ENCODE peak calls at places on chromosomes 4 and X, in four cellular contexts. F is HepG2, Z is WTC11, D is K562. X is an unnamed sample.

GRCh38 chrX:38973327-38973726 is 172.1 kb downstream of the MID1IP1 start:
- DNase-seq in F (no peak), Z (no peak), D (no peak), X (no peak)

GRCh38 chr4:138241281-138242075 is 671 bp downstream of the SLC7A11 start:
- DNase-seq in F (no peak), Z (no peak), D (peak; percentile 71), X (peak; percentile 8)

GRCh38 chr4:10164877-10165283 is 48.3 kb upstream of the WDR1 start:
- DNase-seq in F (peak; percentile 14), Z (peak; percentile 61), D (peak; percentile 86), X (peak; percentile 48)

GRCh38 chr4:95764961-95765360 is 74.9 kb upstream of the PDHA2 start:
- DNase-seq in F (no peak), Z (no peak), D (no peak), X (no peak)

GRCh38 chr4:8185930-8186329 is 13.2 kb upstream of the SH3TC1 start:
- DNase-seq in F (no peak), Z (no peak), D (no peak), X (no peak)

GRCh38 chr4:141347738-141348524 is 127.2 kb downstream of the ZNF330 start:
- DNase-seq in F (no peak), Z (no peak), D (no peak), X (no peak)

GRCh38 chrX:102154218-102154860 is 1.4 kb downstream of the BEX5 start:
- DNase-seq in F (no peak), Z (peak; percentile 50), D (no peak), X (peak; percentile 60)

GRCh38 chr4:104064650-104065577 is 345.1 kb upstream of the TACR3 start:
- DNase-seq in F (peak; percentile 39), Z (peak; percentile 59), D (peak; percentile 7), X (peak; percentile 58)

GRCh38 chr4:2436301-2436700 is 17.5 kb downstream of the CFAP99 start:
- DNase-seq in F (no peak), Z (no peak), D (peak; percentile 15), X (no peak)

GRCh38 chr4:30116401-30116800 is 603.8 kb upstream of the PCDH7 start:
- DNase-seq in F (no peak), Z (no peak), D (no peak), X (no peak)

GRCh38 chrX:41003501-41004286 is 81.6 kb upstream of the USP9X start:
- DNase-seq in F (no peak), Z (no peak), D (no peak), X (no peak)

GRCh38 chrX:13334491-13334890 is 14.6 kb upstream of the ATXN3L start:
- DNase-seq in F (no peak), Z (no peak), D (no peak), X (no peak)

GRCh38 chr4:25500626-25501318 is 123.7 kb downstream of the ANAPC4 start:
- DNase-seq in F (no peak), Z (no peak), D (no peak), X (peak; percentile 23)

GRCh38 chr4:126710935-126711334 is 921.8 kb upstream of the INTU start:
- DNase-seq in F (no peak), Z (no peak), D (no peak), X (no peak)

GRCh38 chr4:82358773-82359324 is 14.9 kb downstream of the HNRNPD start:
- DNase-seq in F (no peak), Z (no peak), D (no peak), X (no peak)

GRCh38 chr4:154559141-154559841 is 3.5 kb upstream of the FGB start:
- DNase-seq in F (peak; percentile 87), Z (peak; percentile 17), D (peak; percentile 73), X (peak; percentile 39)

GRCh38 chrX:31543565-31544125 is 471.8 kb upstream of the FTHL17 start:
- DNase-seq in F (no peak), Z (no peak), D (peak; percentile 16), X (no peak)

DNA sequence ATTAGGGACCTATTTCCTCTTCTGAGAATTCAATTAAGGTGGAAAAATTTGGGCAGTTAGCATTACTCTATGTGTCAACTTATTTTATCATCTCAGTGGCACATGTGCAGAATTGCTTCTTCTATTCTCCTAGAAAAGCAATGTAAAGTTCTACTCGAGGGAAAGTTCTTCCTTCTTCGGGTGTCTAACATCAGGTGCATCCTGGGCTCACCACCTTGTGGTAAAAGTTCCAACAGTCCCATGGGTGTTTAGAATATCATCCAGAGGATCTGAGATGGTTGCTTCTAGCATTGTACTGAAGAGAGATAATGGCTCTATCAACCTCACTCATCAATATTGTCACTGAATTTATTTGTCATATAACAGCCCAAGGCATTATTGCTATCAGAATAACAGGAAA is 969.7 kb downstream of the PDHA2 start:
- DNase-seq in F (no peak), Z (no peak), D (no peak), X (no peak)
- TF ChIP-seq SP1 in F (no peak), Z (no peak), D (no peak), X (no peak)

GRCh38 chrX:136125106-136125505 is 22.2 kb upstream of the FHL1 start:
- DNase-seq in F (no peak), Z (no peak), D (no peak), X (no peak)

GRCh38 chrX:136122207-136122606 is 25.1 kb upstream of the FHL1 start:
- DNase-seq in F (no peak), Z (no peak), D (no peak), X (no peak)

GRCh38 chrX:136126371-136126770 is 21.0 kb upstream of the FHL1 start:
- DNase-seq in F (no peak), Z (no peak), D (no peak), X (no peak)

GRCh38 chrX:136126892-136127406 is 20.4 kb upstream of the FHL1 start:
- DNase-seq in F (no peak), Z (no peak), D (no peak), X (no peak)

GRCh38 chrX:136121788-136122187 is 25.5 kb upstream of the FHL1 start:
- DNase-seq in F (no peak), Z (no peak), D (no peak), X (no peak)
- TF ChIP-seq ELF4 in F (no peak), Z (no peak), D (no peak), X (no peak)

DNA sequence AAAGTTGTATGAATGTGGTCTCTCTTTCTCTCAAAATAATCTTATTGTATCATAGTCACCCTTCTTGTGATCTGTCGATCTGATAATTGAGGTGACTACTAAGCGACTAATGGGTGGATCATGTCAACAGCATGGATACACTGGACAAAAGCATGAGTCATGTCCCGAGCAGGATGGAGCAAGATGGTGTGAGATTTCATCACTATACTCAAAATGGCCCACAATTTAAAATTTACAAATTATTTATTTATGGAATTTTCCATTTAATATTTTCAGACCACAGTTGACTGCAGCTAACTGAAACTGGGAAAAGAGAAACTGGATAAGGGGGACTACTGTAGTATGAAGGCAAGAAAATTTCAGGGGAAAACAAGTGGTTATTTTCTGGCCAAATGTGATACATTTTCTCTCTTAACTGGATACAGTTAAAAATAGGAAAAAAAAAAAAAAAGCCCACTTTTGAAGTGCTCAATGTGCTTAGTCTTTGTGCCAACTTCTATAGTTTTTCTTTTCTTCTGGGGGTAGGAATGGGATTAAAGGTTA is 25.3 kb downstream of the FAM241A start:
- DNase-seq in F (peak; percentile 43), Z (no peak), D (peak; percentile 84), X (no peak)
- TF ChIP-seq SP1 in F (no peak), Z (no peak), D (no peak), X (no peak)

GRCh38 chr4:63563288-63564014 is 845.8 kb downstream of the TECRL start:
- DNase-seq in F (no peak), Z (peak; percentile 20), D (no peak), X (no peak)
- TF ChIP-seq ELF4 in F (no peak), Z (no peak), D (no peak), X (no peak)

DNA sequence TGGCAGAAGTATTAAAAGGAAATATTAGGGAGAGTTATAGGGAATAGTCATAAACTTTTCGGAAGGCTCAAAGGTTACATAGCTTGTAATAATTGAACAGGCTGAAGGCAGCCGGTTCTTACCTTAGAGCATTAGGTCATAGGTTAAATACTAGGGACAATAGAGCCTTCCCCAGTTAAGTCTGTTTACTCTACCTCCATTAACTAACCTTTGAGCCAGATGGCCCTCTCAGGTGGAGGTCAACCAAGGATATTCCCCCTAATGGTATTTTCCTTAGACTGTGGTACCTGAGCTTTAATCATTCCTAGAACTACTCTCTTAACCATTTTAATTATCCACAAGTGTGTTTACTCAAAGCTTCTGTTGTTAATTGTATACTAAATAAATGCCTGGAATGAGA is 920.9 kb upstream of the PABPC4L start:
- DNase-seq in F (no peak), Z (no peak), D (no peak), X (no peak)
- TF ChIP-seq SP1 in F (no peak), Z (no peak), D (no peak), X (no peak)

X was measured in HEK293T.